ENCODE peak calls at places on chromosome 5, in four cellular contexts. D is esophagus muscularis mucosa, K is heart right ventricle, M is fibroblast of lung. O is an unnamed sample. For H3K4me1 and H3K36me3, the result is how much of the 10 kb centered on the place peaks cover.

GRCh38 chr5:148849461-148849860 is 23.1 kb downstream of the ADRB2 start:
- DNase-seq in D (no peak), K (no peak), M (no peak), O (no peak)

GRCh38 chr5:32760091-32760509 is 49.0 kb downstream of the NPR3 start:
- DNase-seq in D (no peak), K (no peak), M (peak), O (no peak)

GRCh38 chr5:95043234-95043633 is 241.7 kb downstream of the MCTP1 start:
- DNase-seq in D (no peak), K (no peak), M (no peak), O (no peak)

GRCh38 chr5:162456096-162456495 is 388.5 kb downstream of the GABRG2 start:
- DNase-seq in D (no peak), K (no peak), M (no peak), O (no peak)

GRCh38 chr5:166370928-166371690 is 1920.3 kb upstream of the WWC1 start:
- DNase-seq in D (no peak), K (no peak), M (peak), O (no peak)

GRCh38 chr5:29042152-29042551 is 2003.8 kb upstream of the CDH9 start:
- DNase-seq in D (no peak), K (no peak), M (no peak), O (no peak)

GRCh38 chr5:96280946-96281393 is 152.1 kb downstream of the PCSK1 start:
- DNase-seq in D (no peak), K (no peak), M (no peak), O (no peak)

GRCh38 chr5:174608631-174609097 is 115.7 kb upstream of the MSX2 start:
- DNase-seq in D (no peak), K (peak), M (no peak), O (peak)

GRCh38 chr5:75324791-75325190 is 12.2 kb upstream of the HMGCR start:
- DNase-seq in D (no peak), K (no peak), M (no peak), O (no peak)

GRCh38 chr5:157306092-157306491 is 40.2 kb downstream of the CYFIP2 start:
- DNase-seq in D (no peak), K (no peak), M (no peak), O (no peak)
- H3K4me1 ChIP-seq in D (under half), K (under half), M (under half), O (under half)

GRCh38 chr5:172921906-172922305 is 37.3 kb upstream of the RPL26L1 start:
- DNase-seq in D (no peak), K (no peak), M (no peak), O (no peak)
- H3K36me3 ChIP-seq in D (half or more), K (under half), M (under half), O (half or more)

DNA sequence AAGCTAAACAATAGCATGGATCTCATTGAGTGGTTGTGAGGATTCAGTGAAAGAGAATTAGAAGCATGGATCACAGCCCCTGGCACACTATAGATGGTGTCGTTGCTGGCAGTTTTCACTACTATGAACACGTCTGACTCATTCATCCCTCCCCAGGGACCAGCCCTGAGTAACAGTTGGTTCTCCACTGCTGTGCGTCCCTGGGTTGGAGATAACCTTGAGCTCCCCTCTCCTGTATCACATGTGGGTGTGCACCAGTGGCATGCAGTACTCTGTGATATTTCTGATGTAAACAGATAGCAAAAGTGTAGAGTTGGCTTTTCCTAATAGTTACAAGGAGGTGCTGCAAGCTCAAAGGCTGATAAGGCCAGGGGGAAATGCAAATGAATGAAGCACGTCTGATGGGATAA is 8.8 kb upstream of the LCP2 start:
- DNase-seq in D (no peak), K (peak), M (peak), O (peak)
- H3K4me1 ChIP-seq in D (half or more), K (half or more), M (under half), O (under half)

GRCh38 chr5:31445041-31445600 is 86.8 kb downstream of the DROSHA start:
- DNase-seq in D (no peak), K (no peak), M (no peak), O (no peak)
- H3K36me3 ChIP-seq in D (under half), K (under half), M (under half), O (under half)